ENCODE peak calls at places on chromosomes 5 and 9, in ten cellular contexts. Y is fibroblast of lung; T is naive thymus-derived CD4-positive, alpha-beta T cell; E is IMR-90; M is A549; V is esophagus squamous epithelium; Q is SJSA1; S is mesenchymal stem cell; G is thoracic aorta; U is gastrocnemius medialis. K is an unnamed sample.

GRCh38 chr5:78530342-78531096 is 118.1 kb downstream of the LHFPL2 start:
- DNase-seq in Y (peak), T (no peak), E (peak), M (peak), V (no peak), Q (no peak), S (peak), G (no peak), U (no peak), K (peak)

GRCh38 chr5:59666709-59667108 is 226.8 kb downstream of the PDE4D start:
- DNase-seq in Y (no peak), T (no peak), E (no peak), M (no peak), V (no peak), Q (no peak), S (no peak), G (no peak), U (no peak), K (no peak)

GRCh38 chr9:125752070-125752628 is 5.0 kb downstream of the PBX3 start:
- DNase-seq in Y (no peak), T (no peak), E (no peak), M (no peak), V (no peak), Q (no peak), S (no peak), G (no peak), U (no peak), K (no peak)

GRCh38 chr5:116097301-116097700 is 12.5 kb downstream of the COMMD10 start:
- DNase-seq in Y (no peak), T (no peak), E (no peak), M (no peak), V (no peak), Q (no peak), S (peak), G (no peak), U (no peak), K (no peak)

GRCh38 chr5:147973086-147973485 is 66.7 kb upstream of the C5orf46 start:
- DNase-seq in Y (no peak), T (no peak), E (no peak), M (no peak), V (no peak), Q (no peak), S (no peak), G (no peak), U (no peak), K (no peak)

GRCh38 chr5:103014983-103015382 is 105.0 kb downstream of the GIN1 start:
- DNase-seq in Y (peak), T (no peak), E (peak), M (no peak), V (no peak), Q (no peak), S (peak), G (no peak), U (no peak), K (no peak)

GRCh38 chr5:66933066-66933465 is 263.5 kb downstream of the CD180 start:
- DNase-seq in Y (peak), T (no peak), E (peak), M (no peak), V (no peak), Q (no peak), S (no peak), G (no peak), U (no peak), K (no peak)

GRCh38 chr9:115006660-115007059 is 76.3 kb upstream of the TNFSF8 start:
- DNase-seq in Y (peak), T (no peak), E (peak), M (no peak), V (no peak), Q (no peak), S (peak), G (no peak), U (no peak), K (no peak)

GRCh38 chr5:31581498-31582099 is 49.5 kb downstream of the C5orf22 start:
- DNase-seq in Y (peak), T (peak), E (peak), M (peak), V (no peak), Q (no peak), S (peak), G (no peak), U (no peak), K (peak)

GRCh38 chr5:13985736-13986418 is 41.4 kb upstream of the DNAH5 start:
- DNase-seq in Y (peak), T (no peak), E (peak), M (peak), V (no peak), Q (peak), S (peak), G (no peak), U (no peak), K (peak)

GRCh38 chr9:112558978-112559377 is 72.4 kb downstream of the KIAA1958 start:
- DNase-seq in Y (no peak), T (no peak), E (no peak), M (no peak), V (no peak), Q (no peak), S (no peak), G (no peak), U (no peak), K (no peak)

GRCh38 chr5:169606279-169606678 is 22.7 kb downstream of the SPDL1 start:
- DNase-seq in Y (no peak), T (no peak), E (no peak), M (no peak), V (no peak), Q (no peak), S (no peak), G (no peak), U (no peak), K (no peak)

GRCh38 chr5:25516136-25516535 is 871.4 kb upstream of the CDH10 start:
- DNase-seq in Y (no peak), T (no peak), E (no peak), M (no peak), V (no peak), Q (no peak), S (peak), G (no peak), U (no peak), K (no peak)

GRCh38 chr5:157744055-157745011 is 821 bp downstream of the LSM11 start:
- DNase-seq in Y (no peak), T (peak), E (no peak), M (no peak), V (no peak), Q (no peak), S (peak), G (no peak), U (no peak), K (no peak)

GRCh38 chr9:91775011-91775707 is 174.9 kb downstream of the ROR2 start:
- DNase-seq in Y (peak), T (peak), E (peak), M (peak), V (no peak), Q (peak), S (peak), G (no peak), U (peak), K (peak)

GRCh38 chr5:159203351-159203750 is 6.0 kb downstream of the RNF145 start:
- DNase-seq in Y (no peak), T (no peak), E (no peak), M (no peak), V (no peak), Q (no peak), S (no peak), G (no peak), U (no peak), K (no peak)
- H3K4me3 ChIP-seq in Y (no peak), T (no peak), E (no peak), M (no peak), V (no peak), Q (no peak), S (no peak), G (no peak), U (no peak), K (no peak)

GRCh38 chr5:10691826-10692785 is 68.9 kb downstream of the DAP start:
- DNase-seq in Y (no peak), T (no peak), E (peak), M (no peak), V (no peak), Q (peak), S (peak), G (no peak), U (no peak), K (no peak)

GRCh38 chr5:10686890-10687289 is 74.1 kb downstream of the DAP start:
- DNase-seq in Y (no peak), T (no peak), E (no peak), M (no peak), V (no peak), Q (no peak), S (no peak), G (no peak), U (no peak), K (no peak)

GRCh38 chr5:10690460-10690859 is 70.6 kb downstream of the DAP start:
- DNase-seq in Y (no peak), T (no peak), E (peak), M (no peak), V (no peak), Q (no peak), S (no peak), G (no peak), U (no peak), K (no peak)

GRCh38 chr5:10688651-10689171 is 72.3 kb downstream of the DAP start:
- DNase-seq in Y (no peak), T (no peak), E (no peak), M (no peak), V (no peak), Q (no peak), S (no peak), G (no peak), U (no peak), K (no peak)

DNA sequence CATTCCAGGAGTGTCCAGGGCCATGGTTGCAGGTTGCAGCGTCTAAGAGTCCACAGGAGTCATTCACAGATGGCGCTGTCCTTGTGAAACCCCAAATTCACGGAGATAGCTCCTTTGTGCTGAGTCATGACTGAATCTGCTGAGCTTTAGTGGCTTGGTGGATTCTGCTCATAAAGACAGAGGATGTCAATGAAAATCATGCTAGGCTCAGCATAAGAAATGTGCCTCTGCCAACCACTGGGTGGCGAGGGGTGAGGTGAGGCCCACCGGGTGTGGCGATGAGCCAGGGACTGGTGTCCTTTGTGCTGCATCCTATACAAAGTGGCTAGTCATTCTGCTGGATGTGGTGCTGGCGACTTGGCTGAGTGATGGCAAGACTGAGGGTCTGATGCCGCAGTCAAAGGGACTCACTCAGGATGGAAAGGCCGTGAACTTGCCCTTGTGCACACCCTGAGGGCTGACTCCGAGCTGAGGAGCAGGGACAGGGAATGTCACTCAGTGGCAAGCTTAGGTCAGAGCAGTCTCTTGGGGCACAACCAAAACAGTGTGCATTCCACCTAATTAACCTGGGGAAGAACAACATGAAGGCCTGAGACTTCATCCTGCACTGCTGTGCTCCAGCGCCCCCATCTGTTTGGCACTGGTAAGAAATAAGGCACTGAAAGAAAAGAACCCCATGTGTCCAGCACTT is 71.5 kb downstream of the DAP start:
- DNase-seq in Y (no peak), T (no peak), E (peak), M (peak), V (no peak), Q (peak), S (peak), G (no peak), U (no peak), K (peak)
- H3K27ac ChIP-seq in Y (no peak), T (no peak), E (peak), M (peak), V (no peak), Q (peak), S (peak), G (no peak), U (no peak), K (no peak)

DNA sequence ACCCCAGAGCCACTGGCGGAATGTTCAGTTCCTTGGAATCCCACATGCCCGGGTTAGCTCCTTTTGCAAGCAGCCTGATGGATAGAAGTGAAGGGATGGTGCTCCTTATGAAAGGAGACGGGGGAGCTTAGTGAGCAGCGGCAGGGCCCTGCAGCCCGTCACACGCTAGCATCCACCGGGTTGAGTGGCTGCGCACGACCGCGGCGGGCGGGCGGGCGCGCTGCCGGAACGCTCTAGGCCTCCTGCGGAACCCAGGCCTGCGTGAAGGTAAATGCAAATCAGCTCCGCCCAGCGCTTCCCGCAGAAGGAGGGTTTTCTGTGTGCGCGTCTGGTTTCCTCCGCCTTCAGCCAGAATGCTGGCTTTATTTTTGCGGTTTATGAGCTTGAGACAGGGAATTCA is 19.8 kb downstream of the IL12B start:
- DNase-seq in Y (no peak), T (peak), E (no peak), M (no peak), V (peak), Q (no peak), S (no peak), G (no peak), U (no peak), K (no peak)
- H3K4me3 ChIP-seq in Y (no peak), T (peak), E (no peak), M (no peak), V (peak), Q (no peak), S (no peak), G (no peak), U (no peak), K (no peak)

GRCh38 chr5:37478086-37478485 is 99.0 kb downstream of the WDR70 start:
- DNase-seq in Y (no peak), T (no peak), E (no peak), M (no peak), V (no peak), Q (no peak), S (no peak), G (no peak), U (no peak), K (no peak)
- H3K27ac ChIP-seq in Y (no peak), T (no peak), E (no peak), M (no peak), V (no peak), Q (no peak), S (no peak), G (no peak), U (no peak), K (no peak)

GRCh38 chr5:173041881-173042481 is 14.2 kb upstream of the CREBRF start:
- DNase-seq in Y (peak), T (no peak), E (peak), M (no peak), V (no peak), Q (no peak), S (peak), G (no peak), U (no peak), K (no peak)

GRCh38 chr5:173032730-173033129 is 23.4 kb upstream of the CREBRF start:
- DNase-seq in Y (no peak), T (no peak), E (no peak), M (no peak), V (no peak), Q (no peak), S (no peak), G (no peak), U (no peak), K (no peak)

GRCh38 chr5:173039964-173040363 is 16.2 kb upstream of the CREBRF start:
- DNase-seq in Y (no peak), T (no peak), E (no peak), M (no peak), V (no peak), Q (no peak), S (no peak), G (no peak), U (no peak), K (no peak)

GRCh38 chr5:173035904-173036707 is 20.0 kb upstream of the CREBRF start:
- DNase-seq in Y (no peak), T (no peak), E (no peak), M (no peak), V (no peak), Q (no peak), S (no peak), G (no peak), U (no peak), K (no peak)
- H3K4me3 ChIP-seq in Y (no peak), T (peak), E (no peak), M (no peak), V (no peak), Q (no peak), S (no peak), G (peak), U (no peak), K (no peak)

GRCh38 chr9:82147798-82148440 is 159.3 kb downstream of the SPATA31D1 start:
- DNase-seq in Y (no peak), T (no peak), E (no peak), M (no peak), V (no peak), Q (no peak), S (no peak), G (no peak), U (no peak), K (no peak)

GRCh38 chr9:82149647-82150046 is 161.1 kb downstream of the SPATA31D1 start:
- DNase-seq in Y (no peak), T (no peak), E (no peak), M (no peak), V (no peak), Q (no peak), S (no peak), G (no peak), U (no peak), K (no peak)

GRCh38 chr9:82152181-82152580 is 163.6 kb downstream of the SPATA31D1 start:
- DNase-seq in Y (peak), T (no peak), E (peak), M (no peak), V (no peak), Q (no peak), S (peak), G (no peak), U (no peak), K (no peak)

GRCh38 chr9:82153032-82153431 is 164.5 kb downstream of the SPATA31D1 start:
- DNase-seq in Y (no peak), T (no peak), E (no peak), M (no peak), V (no peak), Q (no peak), S (no peak), G (no peak), U (no peak), K (no peak)

DNA sequence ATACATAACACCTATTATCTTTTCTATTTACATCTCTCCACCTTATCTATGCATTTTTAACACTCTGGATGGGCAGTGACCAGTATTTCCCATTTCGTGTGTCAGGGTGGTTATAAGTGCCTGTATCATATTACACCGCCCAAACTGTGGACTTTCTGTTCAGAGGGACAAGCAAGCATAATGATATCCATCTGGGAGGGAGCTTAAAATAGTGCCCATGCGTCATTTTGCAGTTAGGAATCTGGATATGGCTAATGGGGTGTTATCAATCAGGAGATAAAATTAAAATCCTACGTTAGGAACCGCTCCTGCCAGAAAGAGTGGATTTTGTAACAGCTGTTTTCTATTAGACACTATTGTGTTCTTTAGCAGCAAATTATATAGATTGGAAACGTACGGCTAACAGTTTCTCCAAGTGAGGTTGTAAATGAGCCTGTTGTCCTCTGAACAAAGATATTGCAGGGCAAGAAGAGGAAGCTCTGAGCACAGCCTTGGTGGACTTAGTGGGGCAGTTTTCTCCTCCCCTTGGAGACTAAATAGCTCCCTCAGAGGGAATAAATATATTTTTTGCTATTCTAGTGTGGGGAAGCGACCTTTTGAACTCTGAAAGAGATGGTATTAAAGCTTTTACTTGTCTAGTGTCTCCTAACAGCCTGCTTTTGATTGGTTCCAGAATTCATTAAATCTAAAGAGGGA is 160.4 kb downstream of the SPATA31D1 start:
- DNase-seq in Y (peak), T (no peak), E (peak), M (no peak), V (no peak), Q (no peak), S (peak), G (no peak), U (no peak), K (no peak)
- H3K27ac ChIP-seq in Y (peak), T (no peak), E (no peak), M (no peak), V (no peak), Q (no peak), S (no peak), G (no peak), U (no peak), K (no peak)

K was measured in A673.